ENCODE peak calls at places on chromosome 9, in seven cellular contexts. K is tibial nerve, F is Peyer's patch, S is adrenal gland, I is uterus, G is breast epithelium, J is ovary. T is an unnamed sample.

GRCh38 chr9:113634597-113635515 is 171.3 kb downstream of the RGS3 start:
- DNase-seq in K (no peak), F (peak; percentile 28), S (no peak), I (no peak), G (no peak), J (no peak), T (no peak)

GRCh38 chr9:90408659-90409058 is 234.0 kb downstream of the DIRAS2 start:
- DNase-seq in K (no peak), F (no peak), S (no peak), I (no peak), G (no peak), J (no peak), T (no peak)

GRCh38 chr9:116791314-116791713 is 104.2 kb downstream of the TRIM32 start:
- DNase-seq in K (no peak), F (no peak), S (no peak), I (no peak), G (no peak), J (no peak), T (no peak)

GRCh38 chr9:107177857-107178256 is 105.2 kb upstream of the RAD23B start:
- DNase-seq in K (no peak), F (peak; percentile 74), S (no peak), I (no peak), G (no peak), J (no peak), T (no peak)

GRCh38 chr9:97362777-97363545 is 48.9 kb upstream of the TDRD7 start:
- DNase-seq in K (no peak), F (no peak), S (no peak), I (no peak), G (no peak), J (no peak), T (peak; percentile 34)

GRCh38 chr9:4879098-4879497 is 86.4 kb downstream of the RCL1 start:
- DNase-seq in K (no peak), F (no peak), S (no peak), I (no peak), G (no peak), J (no peak), T (no peak)

GRCh38 chr9:109880276-109881169 is 100.5 kb downstream of the PALM2AKAP2 start:
- DNase-seq in K (no peak), F (peak; percentile 58), S (no peak), I (no peak), G (no peak), J (no peak), T (peak; percentile 41)

GRCh38 chr9:26131891-26132290 is 453.6 kb upstream of the TUSC1 start:
- DNase-seq in K (no peak), F (no peak), S (no peak), I (no peak), G (no peak), J (no peak), T (no peak)

GRCh38 chr9:5838884-5839571 is 6.1 kb upstream of the ERMP1 start:
- DNase-seq in K (no peak), F (peak; percentile 73), S (peak; percentile 40), I (no peak), G (no peak), J (no peak), T (peak; percentile 33)

GRCh38 chr9:79638806-79639205 is 67.0 kb downstream of the TLE4 start:
- DNase-seq in K (no peak), F (no peak), S (no peak), I (no peak), G (no peak), J (no peak), T (no peak)

GRCh38 chr9:122070728-122071127 is 22.4 kb downstream of the TTLL11 start:
- DNase-seq in K (no peak), F (no peak), S (no peak), I (no peak), G (no peak), J (no peak), T (no peak)

DNA sequence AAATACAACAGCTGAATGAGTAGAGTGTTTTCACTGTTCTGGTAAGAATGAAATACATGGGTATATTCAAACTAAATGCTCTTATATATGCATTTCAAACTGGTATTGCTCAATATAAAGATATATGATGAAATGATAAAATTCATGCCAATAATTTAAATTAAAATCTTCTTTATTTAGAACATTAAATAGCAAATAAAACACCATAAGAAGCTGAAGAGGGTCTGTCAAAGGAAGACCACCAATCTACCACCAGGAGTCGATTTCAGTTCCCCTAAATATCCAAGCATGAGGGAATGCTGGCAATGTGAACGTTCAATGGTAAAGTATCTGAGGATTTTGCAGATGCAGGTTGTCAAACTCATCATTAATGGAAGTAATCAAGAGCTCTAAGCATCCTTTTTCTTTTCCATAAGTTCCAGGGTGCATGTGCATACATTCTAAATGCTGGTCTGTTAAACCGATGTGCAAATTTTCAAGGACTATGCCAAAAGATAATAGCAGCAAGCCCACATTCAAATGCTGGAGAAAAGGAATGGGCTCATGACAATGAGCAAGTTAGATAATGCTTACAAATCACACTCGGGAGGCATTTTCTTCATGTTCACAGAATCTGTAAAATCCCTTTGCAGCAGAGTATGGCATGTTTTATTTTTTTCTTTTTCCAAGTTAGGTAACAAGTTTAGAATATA is 118.8 kb upstream of the MTAP start:
- DNase-seq in K (no peak), F (no peak), S (no peak), I (no peak), G (no peak), J (no peak), T (no peak)
- TF ChIP-seq POLR2A in K (no peak), F (no peak), S (no peak), I (no peak), G (no peak), J (no peak), T (no peak)

GRCh38 chr9:38012767-38013450 is 56.1 kb downstream of the SHB start:
- DNase-seq in K (no peak), F (no peak), S (no peak), I (no peak), G (no peak), J (no peak), T (no peak)

GRCh38 chr9:38009990-38010389 is 59.0 kb downstream of the SHB start:
- DNase-seq in K (no peak), F (no peak), S (no peak), I (no peak), G (no peak), J (no peak), T (no peak)

GRCh38 chr9:38011991-38012390 is 57.0 kb downstream of the SHB start:
- DNase-seq in K (no peak), F (no peak), S (no peak), I (no peak), G (no peak), J (no peak), T (no peak)

GRCh38 chr9:38009035-38009501 is 60.0 kb downstream of the SHB start:
- DNase-seq in K (no peak), F (no peak), S (no peak), I (no peak), G (no peak), J (no peak), T (no peak)

DNA sequence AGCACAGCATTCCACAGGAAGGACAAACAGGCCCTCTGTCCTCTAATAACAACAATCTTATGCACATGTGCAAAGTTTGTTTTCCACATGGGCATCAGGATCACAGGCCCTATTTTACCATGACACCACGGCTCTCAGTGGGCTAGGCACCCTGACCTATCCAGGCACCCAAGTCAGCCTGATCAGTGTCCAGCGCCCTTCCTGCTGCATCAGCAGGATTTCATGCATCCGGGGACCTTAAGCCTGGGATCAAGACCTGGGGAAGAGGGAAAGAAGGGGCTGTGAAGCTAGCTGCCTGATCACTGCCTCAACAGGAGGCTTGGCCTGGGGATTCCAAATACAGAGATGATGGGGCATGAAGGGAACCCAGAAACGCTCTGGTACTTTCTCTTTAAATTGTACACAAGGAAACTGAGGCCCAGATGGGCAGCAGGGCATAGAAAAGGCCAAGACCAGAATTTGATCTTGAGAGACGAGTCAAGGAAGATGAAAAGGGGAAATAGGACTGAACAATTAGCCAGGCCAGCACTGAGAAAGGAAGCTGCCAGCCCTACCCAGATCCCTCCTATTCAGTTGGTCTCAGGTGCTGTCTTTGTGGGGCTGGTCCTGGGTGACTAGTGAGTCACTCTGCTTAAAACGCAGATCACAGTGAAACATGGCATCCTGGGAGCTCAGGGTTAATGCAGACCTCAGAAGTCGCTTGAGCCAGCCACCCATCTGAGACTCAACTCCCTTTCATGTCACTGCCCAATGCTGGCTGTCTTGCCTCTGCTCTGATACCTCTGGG is 57.9 kb downstream of the SHB start:
- DNase-seq in K (no peak), F (no peak), S (no peak), I (no peak), G (no peak), J (no peak), T (no peak)
- TF ChIP-seq POLR2A in K (no peak), F (no peak), S (no peak), I (no peak), G (no peak), J (no peak), T (no peak)

GRCh38 chr9:77166193-77166592 is 11.1 kb upstream of the VPS13A start:
- DNase-seq in K (no peak), F (no peak), S (no peak), I (no peak), G (no peak), J (no peak), T (no peak)
- TF ChIP-seq POLR2A in K (no peak), F (no peak), S (no peak), I (no peak), G (no peak), J (no peak), T (no peak)

GRCh38 chr9:123929177-123929869 is 603 bp downstream of the DENND1A start:
- DNase-seq in K (no peak), F (peak; percentile 72), S (peak; percentile 56), I (peak; percentile 22), G (no peak), J (peak; percentile 62), T (peak; percentile 71)

GRCh38 chr9:123927625-123928308 is 2.2 kb downstream of the DENND1A start:
- DNase-seq in K (no peak), F (peak; percentile 53), S (no peak), I (no peak), G (no peak), J (no peak), T (peak; percentile 23)

GRCh38 chr9:123926986-123927385 is 2.9 kb downstream of the DENND1A start:
- DNase-seq in K (no peak), F (no peak), S (no peak), I (no peak), G (no peak), J (no peak), T (no peak)

GRCh38 chr9:123928471-123929176 is 1.3 kb downstream of the DENND1A start:
- DNase-seq in K (no peak), F (no peak), S (no peak), I (no peak), G (no peak), J (no peak), T (peak; percentile 85)

DNA sequence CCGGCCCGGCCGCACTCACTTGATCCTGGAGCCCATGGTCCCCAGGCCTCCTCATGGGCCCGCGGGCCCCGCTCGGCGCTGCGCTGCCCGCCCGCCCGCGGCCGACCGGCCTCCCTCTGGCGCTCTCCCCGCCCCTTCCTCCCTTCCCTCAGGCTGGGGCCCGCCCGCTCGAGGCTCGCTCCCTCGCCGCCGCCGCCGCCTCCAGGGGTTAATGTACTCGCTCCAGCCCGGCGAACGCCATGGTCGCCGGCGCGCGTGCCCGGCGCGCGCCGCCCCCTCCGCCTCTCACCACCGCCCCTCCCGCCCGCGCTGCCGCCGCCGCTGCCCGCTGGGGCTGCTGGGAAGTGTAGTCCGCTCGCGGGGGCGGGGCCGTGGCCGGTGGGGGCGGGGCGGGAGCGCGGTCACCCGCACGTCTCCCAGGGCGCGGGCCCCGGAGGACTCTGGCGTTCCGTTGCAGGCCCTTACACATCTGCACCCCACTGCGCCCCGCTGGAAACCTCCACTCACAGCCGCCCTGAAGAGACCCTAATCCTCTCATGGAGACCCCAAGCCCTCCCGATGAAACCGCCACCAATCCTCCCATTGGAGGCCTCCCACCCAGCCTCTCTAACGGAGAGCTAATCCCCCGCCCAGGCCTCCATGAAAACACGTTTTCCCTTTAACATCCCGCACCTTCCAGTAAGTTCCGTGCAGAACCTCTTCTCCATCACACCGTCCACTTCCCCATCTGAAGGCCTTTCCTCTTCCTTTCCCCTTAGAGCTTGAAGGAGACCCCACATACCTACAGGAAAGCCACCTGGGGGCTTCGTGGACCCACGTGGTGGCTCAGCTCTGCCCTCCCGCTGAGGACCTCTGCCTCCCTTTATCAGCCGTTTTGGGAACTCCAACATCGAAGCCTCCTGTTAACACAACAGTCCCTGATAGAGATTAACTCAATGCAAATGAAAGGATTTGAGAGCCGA is at the start of gene DENND1A:
- DNase-seq in K (peak; percentile 78), F (peak; percentile 96), S (peak; percentile 94), I (peak; percentile 86), G (peak; percentile 78), J (peak; percentile 92), T (peak; percentile 91)
- TF ChIP-seq POLR2A in K (peak; percentile 39), F (peak; percentile 65), S (peak; percentile 73), I (peak; percentile 72), G (no peak), J (peak; percentile 23), T (no peak)